ENCODE peak calls at places on chromosomes 3 and 15, in five cellular contexts. One of them, this sample, is unnamed.

GRCh38 chr3:105062853-105063252 is 303.9 kb upstream of the ALCAM start:
- DNase-seq in HepG2: no peak
- DNase-seq in A549: no peak
- DNase-seq in WTC11: no peak
- DNase-seq in K562: no peak
- DNase-seq in this sample: no peak

GRCh38 chr15:72487070-72487797 is 13.1 kb downstream of the ARIH1 start:
- DNase-seq in HepG2: no peak
- DNase-seq in A549: no peak
- DNase-seq in WTC11: no peak
- DNase-seq in K562: no peak
- DNase-seq in this sample: no peak

GRCh38 chr3:125072749-125073404 is 17.1 kb upstream of the HEG1 start:
- DNase-seq in HepG2: no peak
- DNase-seq in A549: no peak
- DNase-seq in WTC11: no peak
- DNase-seq in K562: no peak
- DNase-seq in this sample: no peak

GRCh38 chr15:62138124-62138523 is 27.0 kb downstream of the C2CD4B start:
- DNase-seq in HepG2: no peak
- DNase-seq in A549: no peak
- DNase-seq in WTC11: no peak
- DNase-seq in K562: no peak
- DNase-seq in this sample: no peak

GRCh38 chr3:53493997-53494791 is at the start of gene CACNA1D:
- DNase-seq in HepG2: no peak
- DNase-seq in A549: no peak
- DNase-seq in WTC11: peak
- DNase-seq in K562: no peak
- DNase-seq in this sample: no peak

GRCh38 chr15:77915261-77915960 is 162.1 kb downstream of the TBC1D2B start:
- DNase-seq in HepG2: no peak
- DNase-seq in A549: no peak
- DNase-seq in WTC11: peak
- DNase-seq in K562: no peak
- DNase-seq in this sample: no peak

GRCh38 chr3:24149032-24149431 is 203.9 kb downstream of the NR1D2 start:
- DNase-seq in HepG2: no peak
- DNase-seq in A549: no peak
- DNase-seq in WTC11: no peak
- DNase-seq in K562: peak
- DNase-seq in this sample: no peak

GRCh38 chr15:36590838-36591237 is 11.4 kb downstream of the CDIN1 start:
- DNase-seq in HepG2: no peak
- DNase-seq in A549: no peak
- DNase-seq in WTC11: no peak
- DNase-seq in K562: no peak
- DNase-seq in this sample: no peak

GRCh38 chr3:11582123-11582968 is 61.4 kb downstream of the VGLL4 start:
- DNase-seq in HepG2: no peak
- DNase-seq in A549: no peak
- DNase-seq in WTC11: peak
- DNase-seq in K562: no peak
- DNase-seq in this sample: no peak

GRCh38 chr3:27467545-27467944 is 16.6 kb downstream of the SLC4A7 start:
- DNase-seq in HepG2: peak
- DNase-seq in A549: peak
- DNase-seq in WTC11: no peak
- DNase-seq in K562: no peak
- DNase-seq in this sample: no peak

GRCh38 chr3:40751652-40752051 is 226.9 kb downstream of the ZNF621 start:
- DNase-seq in HepG2: no peak
- DNase-seq in A549: no peak
- DNase-seq in WTC11: no peak
- DNase-seq in K562: no peak
- DNase-seq in this sample: no peak

GRCh38 chr15:98154863-98155262 is 194.4 kb downstream of the ARRDC4 start:
- DNase-seq in HepG2: no peak
- DNase-seq in A549: no peak
- DNase-seq in WTC11: no peak
- DNase-seq in K562: no peak
- DNase-seq in this sample: no peak

GRCh38 chr15:31108836-31109235 is 7.3 kb upstream of the TRPM1 start:
- DNase-seq in HepG2: no peak
- DNase-seq in A549: no peak
- DNase-seq in WTC11: no peak
- DNase-seq in K562: no peak
- DNase-seq in this sample: no peak
- TF ChIP-seq ESRRA in HepG2: no peak
- TF ChIP-seq ESRRA in A549: no peak
- TF ChIP-seq ESRRA in WTC11: no peak
- TF ChIP-seq ESRRA in K562: no peak
- TF ChIP-seq ESRRA in this sample: no peak

GRCh38 chr3:51588724-51589123 is 50.2 kb downstream of the RAD54L2 start:
- DNase-seq in HepG2: no peak
- DNase-seq in A549: no peak
- DNase-seq in WTC11: no peak
- DNase-seq in K562: no peak
- DNase-seq in this sample: no peak
- TF ChIP-seq ESRRA in HepG2: no peak
- TF ChIP-seq ESRRA in A549: no peak
- TF ChIP-seq ESRRA in WTC11: no peak
- TF ChIP-seq ESRRA in K562: no peak
- TF ChIP-seq ESRRA in this sample: no peak

GRCh38 chr15:38904298-38904697 is 339.7 kb upstream of the RASGRP1 start:
- DNase-seq in HepG2: no peak
- DNase-seq in A549: no peak
- DNase-seq in WTC11: no peak
- DNase-seq in K562: no peak
- DNase-seq in this sample: no peak
- TF ChIP-seq ESRRA in HepG2: no peak
- TF ChIP-seq ESRRA in A549: no peak
- TF ChIP-seq ESRRA in WTC11: no peak
- TF ChIP-seq ESRRA in K562: no peak
- TF ChIP-seq ESRRA in this sample: no peak

DNA sequence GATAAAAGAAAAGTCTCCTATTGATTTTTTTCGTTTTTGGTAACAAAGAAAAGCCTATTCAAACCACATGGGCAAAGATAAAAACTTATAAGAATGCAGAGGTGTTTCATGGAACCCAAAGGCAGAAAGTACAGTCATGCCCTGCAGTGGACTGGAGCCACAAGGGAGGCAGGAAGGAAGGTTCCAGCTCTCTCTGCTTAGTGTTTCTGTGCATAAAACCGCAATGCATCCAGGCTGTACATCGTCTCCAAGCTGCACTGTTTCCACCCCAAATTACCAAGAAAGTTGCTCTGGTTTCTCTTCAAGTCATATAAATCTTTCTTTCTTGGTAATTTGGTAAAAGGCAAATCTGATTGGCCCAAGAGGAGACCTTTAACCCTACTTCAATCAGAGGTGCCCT is 15.8 kb downstream of the TRAT1 start:
- DNase-seq in HepG2: no peak
- DNase-seq in A549: no peak
- DNase-seq in WTC11: no peak
- DNase-seq in K562: no peak
- DNase-seq in this sample: no peak
- TF ChIP-seq ESRRA in HepG2: no peak
- TF ChIP-seq ESRRA in A549: no peak
- TF ChIP-seq ESRRA in WTC11: no peak
- TF ChIP-seq ESRRA in K562: no peak
- TF ChIP-seq ESRRA in this sample: no peak

DNA sequence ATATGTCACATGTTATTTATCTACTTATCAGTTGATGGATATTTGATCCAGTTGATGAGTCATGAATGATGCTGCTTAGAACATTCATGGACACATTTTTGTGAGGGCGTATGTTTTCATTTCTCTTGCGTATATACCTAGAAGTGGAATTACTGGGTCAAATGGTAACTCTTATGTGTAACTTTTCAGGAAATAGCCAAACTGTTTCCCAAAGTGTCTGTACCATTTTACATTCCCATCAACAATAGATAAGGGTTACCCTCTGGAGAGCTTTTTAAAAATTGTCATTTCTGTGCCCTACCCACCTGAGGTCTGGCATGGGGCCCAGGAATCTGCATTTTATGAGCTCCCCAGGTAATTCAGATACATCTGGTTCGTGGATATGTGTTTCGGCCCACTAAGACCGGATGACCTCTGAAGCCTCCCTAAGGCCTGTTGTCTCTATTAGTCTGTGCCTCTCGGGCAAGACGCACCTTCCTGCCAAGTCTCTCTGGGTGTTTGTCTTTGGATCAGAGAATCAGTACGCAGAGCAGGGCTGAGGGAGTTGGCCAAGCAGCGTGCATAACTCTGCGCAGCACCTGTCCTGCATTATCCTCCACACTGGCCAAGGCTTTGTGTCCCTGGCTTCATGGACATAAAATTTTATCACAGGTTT is 180.9 kb downstream of the THSD4 start:
- DNase-seq in HepG2: no peak
- DNase-seq in A549: peak
- DNase-seq in WTC11: no peak
- DNase-seq in K562: no peak
- DNase-seq in this sample: no peak
- TF ChIP-seq ESRRA in HepG2: no peak
- TF ChIP-seq ESRRA in A549: no peak
- TF ChIP-seq ESRRA in WTC11: no peak
- TF ChIP-seq ESRRA in K562: no peak
- TF ChIP-seq ESRRA in this sample: no peak

GRCh38 chr3:120144267-120144666 is 50.0 kb upstream of the GSK3B start:
- DNase-seq in HepG2: peak
- DNase-seq in A549: no peak
- DNase-seq in WTC11: peak
- DNase-seq in K562: no peak
- DNase-seq in this sample: no peak
- TF ChIP-seq ESRRA in HepG2: no peak
- TF ChIP-seq ESRRA in A549: no peak
- TF ChIP-seq ESRRA in WTC11: no peak
- TF ChIP-seq ESRRA in K562: no peak
- TF ChIP-seq ESRRA in this sample: no peak

GRCh38 chr15:82063055-82063454 is 17.2 kb upstream of the MEX3B start:
- DNase-seq in HepG2: no peak
- DNase-seq in A549: no peak
- DNase-seq in WTC11: peak
- DNase-seq in K562: no peak
- DNase-seq in this sample: no peak
- TF ChIP-seq ESRRA in HepG2: no peak
- TF ChIP-seq ESRRA in A549: no peak
- TF ChIP-seq ESRRA in WTC11: no peak
- TF ChIP-seq ESRRA in K562: no peak
- TF ChIP-seq ESRRA in this sample: no peak

GRCh38 chr3:5128861-5129260 is 6.8 kb downstream of the ARL8B start:
- DNase-seq in HepG2: no peak
- DNase-seq in A549: no peak
- DNase-seq in WTC11: no peak
- DNase-seq in K562: no peak
- DNase-seq in this sample: no peak

GRCh38 chr3:5123937-5124336 is 1.8 kb downstream of the ARL8B start:
- DNase-seq in HepG2: no peak
- DNase-seq in A549: no peak
- DNase-seq in WTC11: no peak
- DNase-seq in K562: no peak
- DNase-seq in this sample: no peak

GRCh38 chr3:5122030-5122740 is at the start of gene ARL8B:
- DNase-seq in HepG2: peak
- DNase-seq in A549: peak
- DNase-seq in WTC11: peak
- DNase-seq in K562: peak
- DNase-seq in this sample: no peak

GRCh38 chr3:5122741-5123706 is 932 bp downstream of the ARL8B start:
- DNase-seq in HepG2: peak
- DNase-seq in A549: peak
- DNase-seq in WTC11: peak
- DNase-seq in K562: no peak
- DNase-seq in this sample: no peak

DNA sequence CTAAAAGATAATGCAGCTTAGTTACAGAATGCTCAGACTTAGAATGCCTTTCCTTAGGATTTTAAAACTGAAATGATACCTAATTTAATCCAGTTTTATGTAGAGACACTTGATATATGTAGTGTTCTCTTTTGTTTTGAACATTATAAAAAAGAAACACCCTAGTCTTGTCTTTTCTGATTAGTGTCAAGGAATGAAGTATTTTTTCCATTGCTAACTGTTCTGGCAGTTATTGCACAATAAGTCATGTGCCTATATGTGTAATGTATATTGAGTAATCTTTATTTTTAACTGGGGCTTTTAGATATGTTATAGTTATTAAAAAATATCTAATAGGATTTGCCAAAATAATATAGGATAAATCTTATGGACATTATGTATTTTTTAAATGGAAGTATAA is 4.5 kb downstream of the ARL8B start:
- DNase-seq in HepG2: no peak
- DNase-seq in A549: no peak
- DNase-seq in WTC11: no peak
- DNase-seq in K562: no peak
- DNase-seq in this sample: no peak
- TF ChIP-seq ESRRA in HepG2: no peak
- TF ChIP-seq ESRRA in A549: no peak
- TF ChIP-seq ESRRA in WTC11: no peak
- TF ChIP-seq ESRRA in K562: no peak
- TF ChIP-seq ESRRA in this sample: no peak

GRCh38 chr3:194877311-194878119 is 191.8 kb downstream of the FAM43A start:
- DNase-seq in HepG2: peak
- DNase-seq in A549: no peak
- DNase-seq in WTC11: no peak
- DNase-seq in K562: no peak
- DNase-seq in this sample: no peak
- TF ChIP-seq ESRRA in HepG2: no peak
- TF ChIP-seq ESRRA in A549: no peak
- TF ChIP-seq ESRRA in WTC11: no peak
- TF ChIP-seq ESRRA in K562: no peak
- TF ChIP-seq ESRRA in this sample: no peak

DNA sequence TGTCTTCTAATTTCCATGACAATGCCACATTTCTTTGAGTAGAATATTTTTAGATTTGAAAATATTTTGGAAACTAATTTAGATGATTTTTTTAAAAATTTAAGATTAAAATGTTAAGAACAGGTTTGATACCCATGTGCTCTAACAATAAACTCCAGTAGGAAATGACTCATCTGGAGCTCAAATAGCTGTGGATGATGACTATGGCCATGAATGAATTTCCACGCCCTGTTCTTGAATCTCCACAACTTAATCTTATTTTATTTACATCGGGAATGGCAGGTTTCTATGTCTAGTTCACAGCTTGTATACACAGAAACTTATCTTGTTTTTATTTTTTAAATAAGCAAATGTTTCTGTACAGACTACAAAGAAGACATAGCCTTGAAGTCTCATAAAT is 726.8 kb downstream of the NAALADL2 start:
- DNase-seq in HepG2: no peak
- DNase-seq in A549: no peak
- DNase-seq in WTC11: no peak
- DNase-seq in K562: no peak
- DNase-seq in this sample: no peak
- TF ChIP-seq ESRRA in HepG2: no peak
- TF ChIP-seq ESRRA in A549: no peak
- TF ChIP-seq ESRRA in WTC11: no peak
- TF ChIP-seq ESRRA in K562: no peak
- TF ChIP-seq ESRRA in this sample: no peak